ENCODE peak calls at places on chromosomes 12 and 14, in ten cellular contexts. H is HEK293T; K is lower lobe of right lung; M is posterior cingulate gyrus; O is effector CD4-positive, alpha-beta T cell; I is progenitor cell of endocrine pancreas; P is NCI-H2029; A is astrocyte of the spinal cord; C is vagina; W is right cardiac atrium. Z is an unnamed sample.

GRCh38 chr14:102939820-102940561 is 17.5 kb downstream of the AMN start:
- DNase-seq in W (no peak), A (no peak), H (no peak), I (no peak), M (peak), K (peak), O (no peak), P (no peak), C (no peak), Z (peak)

GRCh38 chr14:39988939-39989338 is 556.7 kb upstream of the FBXO33 start:
- DNase-seq in M (no peak), C (no peak), W (no peak), H (peak), O (no peak), P (peak), I (no peak), K (no peak), A (peak), Z (no peak)

GRCh38 chr12:49543914-49544815 is 5.3 kb downstream of the KCNH3 start:
- DNase-seq in P (no peak), W (no peak), C (no peak), H (no peak), A (no peak), O (no peak), I (no peak), K (peak), M (peak), Z (no peak)

GRCh38 chr12:104930388-104931326 is 27.4 kb downstream of the SLC41A2 start:
- DNase-seq in M (no peak), C (no peak), A (no peak), W (no peak), O (no peak), H (no peak), P (no peak), I (no peak), K (no peak), Z (no peak)

GRCh38 chr14:70021548-70021947 is 142.3 kb downstream of the SMOC1 start:
- DNase-seq in I (no peak), P (no peak), H (no peak), W (no peak), C (no peak), M (no peak), A (no peak), O (no peak), K (no peak), Z (no peak)

GRCh38 chr14:95291859-95292542 is 27.7 kb downstream of the CLMN start:
- DNase-seq in K (no peak), I (no peak), A (peak), O (no peak), P (peak), M (peak), W (peak), C (no peak), H (peak), Z (peak)

GRCh38 chr12:104938371-104938770 is 19.7 kb downstream of the SLC41A2 start:
- DNase-seq in W (no peak), A (no peak), K (no peak), H (no peak), C (no peak), M (no peak), I (no peak), P (no peak), O (no peak), Z (no peak)

GRCh38 chr12:92511776-92512175 is 191.0 kb upstream of the PLEKHG7 start:
- DNase-seq in H (no peak), O (no peak), W (no peak), C (no peak), I (no peak), A (no peak), K (no peak), P (no peak), M (no peak), Z (no peak)

GRCh38 chr12:54959291-54960018 is 25.1 kb downstream of the TESPA1 start:
- DNase-seq in M (no peak), P (no peak), I (no peak), A (no peak), C (no peak), O (no peak), K (no peak), H (no peak), W (no peak), Z (no peak)

GRCh38 chr12:60920841-60921495 is 1325.1 kb downstream of the SLC16A7 start:
- DNase-seq in H (no peak), A (peak), I (no peak), O (no peak), W (no peak), P (no peak), M (no peak), K (no peak), C (no peak), Z (no peak)

GRCh38 chr14:72647782-72648181 is 246.1 kb downstream of the DPF3 start:
- DNase-seq in M (no peak), A (no peak), C (no peak), W (no peak), P (no peak), O (no peak), H (no peak), I (no peak), K (no peak), Z (no peak)

GRCh38 chr14:76872796-76873432 is 46.7 kb downstream of the LRRC74A start:
- DNase-seq in A (peak), I (peak), O (peak), W (peak), P (no peak), K (peak), H (peak), C (no peak), M (peak), Z (no peak)

GRCh38 chr12:100138048-100138907 is 4.4 kb downstream of the BLTP3B start:
- DNase-seq in M (no peak), A (peak), K (no peak), P (no peak), W (no peak), C (no peak), I (no peak), H (no peak), O (no peak), Z (no peak)

GRCh38 chr12:130463818-130464663 is 126.4 kb downstream of the PIWIL1 start:
- DNase-seq in M (no peak), O (no peak), P (no peak), C (no peak), K (no peak), I (no peak), H (no peak), W (no peak), A (no peak), Z (no peak)

GRCh38 chr12:94289551-94290312 is 141.4 kb downstream of the PLXNC1 start:
- DNase-seq in K (no peak), A (peak), M (no peak), P (no peak), C (no peak), O (no peak), I (no peak), H (no peak), W (peak), Z (no peak)

GRCh38 chr14:31886161-31886835 is 190.8 kb upstream of the ARHGAP5 start:
- DNase-seq in P (no peak), M (no peak), H (no peak), A (peak), W (no peak), K (no peak), I (no peak), C (no peak), O (no peak), Z (no peak)

GRCh38 chr14:93693914-93694313 is 94.4 kb downstream of the PRIMA1 start:
- DNase-seq in M (no peak), K (no peak), I (no peak), W (no peak), A (no peak), O (no peak), H (no peak), P (no peak), C (no peak), Z (no peak)

GRCh38 chr12:27572486-27573255 is 48.7 kb downstream of the PPFIBP1 start:
- DNase-seq in M (no peak), K (no peak), A (peak), W (no peak), C (no peak), P (no peak), I (no peak), O (no peak), H (no peak), Z (no peak)

GRCh38 chr14:76490735-76491134 is 114.8 kb downstream of the ESRRB start:
- DNase-seq in O (no peak), P (no peak), W (no peak), A (no peak), I (no peak), K (no peak), M (peak), C (no peak), H (no peak), Z (no peak)

GRCh38 chr12:112937741-112938719 is at the start of gene OAS3:
- DNase-seq in W (peak), C (peak), P (peak), K (peak), H (peak), A (peak), M (peak), O (peak), I (no peak), Z (peak)

GRCh38 chr12:54038760-54039414 is 6.0 kb downstream of the HOXC5 start:
- DNase-seq in K (no peak), W (no peak), O (no peak), A (no peak), P (no peak), H (no peak), C (no peak), I (no peak), M (peak), Z (no peak)

GRCh38 chr12:89707992-89708792 is 446 bp downstream of the ATP2B1 start:
- DNase-seq in I (peak), K (peak), W (peak), A (peak), C (no peak), P (peak), H (peak), O (peak), M (peak), Z (peak)

GRCh38 chr14:60183138-60183537 is 17.9 kb upstream of the DHRS7 start:
- DNase-seq in P (no peak), W (no peak), K (no peak), C (no peak), A (no peak), M (no peak), H (no peak), I (no peak), O (no peak), Z (no peak)

GRCh38 chr12:14716848-14717444 is 20.5 kb upstream of the GUCY2C start:
- DNase-seq in W (no peak), K (no peak), M (no peak), I (no peak), A (peak), H (peak), O (peak), C (no peak), P (no peak), Z (peak)

GRCh38 chr12:24901975-24902461 is 46.9 kb downstream of the BCAT1 start:
- DNase-seq in I (peak), A (peak), K (peak), H (no peak), W (no peak), C (no peak), M (peak), O (no peak), P (no peak), Z (no peak)

GRCh38 chr14:104604461-104605449 is at the start of gene TMEM179:
- DNase-seq in A (no peak), O (no peak), M (peak), C (no peak), W (no peak), P (no peak), I (peak), K (peak), H (peak), Z (no peak)

GRCh38 chr14:76868453-76869170 is 42.4 kb downstream of the LRRC74A start:
- DNase-seq in H (no peak), W (no peak), C (no peak), K (no peak), M (no peak), A (no peak), O (no peak), I (no peak), P (no peak), Z (no peak)

GRCh38 chr12:66620026-66620425 is 58.9 kb downstream of the GRIP1 start:
- DNase-seq in I (no peak), K (no peak), W (no peak), A (no peak), H (no peak), C (no peak), O (no peak), M (no peak), P (no peak), Z (no peak)